ENCODE peak calls at places on chromosomes 12 and 14, in eight cellular contexts. A, T, O, F, P, X, D and W are unnamed samples.
A peak's percentile ranks its signal among the peaks of the same experiment; 100 is the strongest.

GRCh38 chr14:68520637-68521556 is 272.0 kb downstream of the ZFP36L1 start:
- DNase-seq in A (no peak), T (no peak), O (peak; percentile 94), F (no peak), P (no peak), X (no peak), D (no peak), W (no peak)

GRCh38 chr14:33842299-33842698 is 108.6 kb downstream of the EGLN3 start:
- DNase-seq in A (no peak), T (no peak), O (peak; percentile 89), F (no peak), P (no peak), X (no peak), D (no peak), W (no peak)

GRCh38 chr12:57142121-57142520 is 5.3 kb downstream of the LRP1-AS start:
- DNase-seq in A (no peak), T (no peak), O (no peak), F (no peak), P (no peak), X (no peak), D (no peak), W (no peak)

GRCh38 chr14:99971929-99972747 is 93.1 kb upstream of the EVL start:
- DNase-seq in A (no peak), T (peak; percentile 53), O (no peak), F (no peak), P (peak; percentile 6), X (no peak), D (no peak), W (no peak)

GRCh38 chr12:64221656-64222010 is 463 bp downstream of the KICS2 start:
- DNase-seq in A (no peak), T (peak; percentile 69), O (peak; percentile 84), F (peak; percentile 28), P (peak; percentile 78), X (peak; percentile 77), D (peak; percentile 53), W (peak; percentile 78)

GRCh38 chr14:65011559-65011958 is 24.9 kb downstream of the FNTB start:
- DNase-seq in A (no peak), T (no peak), O (no peak), F (no peak), P (no peak), X (no peak), D (no peak), W (no peak)

GRCh38 chr12:18810537-18811253 is 72.8 kb downstream of the CAPZA3 start:
- DNase-seq in A (no peak), T (no peak), O (no peak), F (no peak), P (no peak), X (no peak), D (no peak), W (no peak)

GRCh38 chr12:57632369-57632897 is 568 bp downstream of the B4GALNT1 start:
- DNase-seq in A (no peak), T (no peak), O (peak; percentile 38), F (no peak), P (no peak), X (peak; percentile 17), D (no peak), W (no peak)

GRCh38 chr12:105368047-105368646 is 37.7 kb downstream of the C12orf75 start:
- DNase-seq in A (no peak), T (no peak), O (no peak), F (no peak), P (no peak), X (no peak), D (no peak), W (no peak)

GRCh38 chr14:65263161-65263788 is 149.3 kb upstream of the FUT8 start:
- DNase-seq in A (no peak), T (no peak), O (no peak), F (no peak), P (no peak), X (no peak), D (no peak), W (peak; percentile 34)

GRCh38 chr14:34018564-34019244 is 67.8 kb upstream of the EGLN3 start:
- DNase-seq in A (no peak), T (peak; percentile 45), O (no peak), F (no peak), P (no peak), X (no peak), D (no peak), W (no peak)

GRCh38 chr12:25384954-25385216 is 134.2 kb upstream of the KRAS start:
- DNase-seq in A (no peak), T (no peak), O (no peak), F (no peak), P (no peak), X (no peak), D (no peak), W (no peak)